ENCODE peak calls at places on chromosomes 16 and 17, in five cellular contexts. One of them, this sample, is unnamed.

GRCh38 chr17:74646231-74646630 is 22.7 kb upstream of the CD300E start:
- DNase-seq in CD4-positive, alpha-beta T cell: no peak
- DNase-seq in Peyer's patch: no peak
- DNase-seq in prostate gland: no peak
- DNase-seq in type B pancreatic cell: no peak
- DNase-seq in this sample: peak

GRCh38 chr16:82563401-82563800 is 63.4 kb upstream of the CDH13 start:
- DNase-seq in prostate gland: no peak
- DNase-seq in Peyer's patch: no peak
- DNase-seq in CD4-positive, alpha-beta T cell: no peak
- DNase-seq in type B pancreatic cell: no peak
- DNase-seq in this sample: no peak

GRCh38 chr16:10946308-10946707 is 1.9 kb downstream of the CLEC16A start:
- DNase-seq in prostate gland: no peak
- DNase-seq in CD4-positive, alpha-beta T cell: no peak
- DNase-seq in type B pancreatic cell: no peak
- DNase-seq in Peyer's patch: no peak
- DNase-seq in this sample: peak

GRCh38 chr16:61681124-61681523 is 355.1 kb downstream of the CDH8 start:
- DNase-seq in Peyer's patch: no peak
- DNase-seq in type B pancreatic cell: no peak
- DNase-seq in CD4-positive, alpha-beta T cell: no peak
- DNase-seq in prostate gland: no peak
- DNase-seq in this sample: no peak

GRCh38 chr16:89921131-89921698 is 1.9 kb upstream of the TUBB3 start:
- DNase-seq in type B pancreatic cell: no peak
- DNase-seq in prostate gland: no peak
- DNase-seq in CD4-positive, alpha-beta T cell: no peak
- DNase-seq in Peyer's patch: no peak
- DNase-seq in this sample: no peak

GRCh38 chr17:46782250-46782953 is 36.1 kb downstream of the WNT3 start:
- DNase-seq in prostate gland: no peak
- DNase-seq in CD4-positive, alpha-beta T cell: no peak
- DNase-seq in type B pancreatic cell: no peak
- DNase-seq in Peyer's patch: peak
- DNase-seq in this sample: no peak

GRCh38 chr16:78895661-78896060 is 704.9 kb downstream of the MAF start:
- DNase-seq in prostate gland: no peak
- DNase-seq in Peyer's patch: no peak
- DNase-seq in type B pancreatic cell: no peak
- DNase-seq in CD4-positive, alpha-beta T cell: no peak
- DNase-seq in this sample: no peak

GRCh38 chr17:42055496-42055895 is 5.1 kb upstream of the C17orf113 start:
- DNase-seq in type B pancreatic cell: no peak
- DNase-seq in prostate gland: no peak
- DNase-seq in CD4-positive, alpha-beta T cell: no peak
- DNase-seq in Peyer's patch: no peak
- DNase-seq in this sample: no peak

GRCh38 chr17:39605492-39606433 is 2.0 kb downstream of the NEUROD2 start:
- DNase-seq in CD4-positive, alpha-beta T cell: no peak
- DNase-seq in prostate gland: no peak
- DNase-seq in type B pancreatic cell: no peak
- DNase-seq in Peyer's patch: no peak
- DNase-seq in this sample: no peak

GRCh38 chr16:27773344-27773743 is 223.4 kb downstream of the KATNIP start:
- DNase-seq in Peyer's patch: no peak
- DNase-seq in CD4-positive, alpha-beta T cell: no peak
- DNase-seq in type B pancreatic cell: no peak
- DNase-seq in prostate gland: no peak
- DNase-seq in this sample: no peak

GRCh38 chr17:40553694-40554534 is 11.4 kb downstream of the CCR7 start:
- DNase-seq in Peyer's patch: peak
- DNase-seq in CD4-positive, alpha-beta T cell: no peak
- DNase-seq in type B pancreatic cell: peak
- DNase-seq in prostate gland: no peak
- DNase-seq in this sample: no peak

GRCh38 chr17:6853764-6854442 is 22.4 kb upstream of the TEKT1 start:
- DNase-seq in CD4-positive, alpha-beta T cell: no peak
- DNase-seq in prostate gland: no peak
- DNase-seq in Peyer's patch: no peak
- DNase-seq in type B pancreatic cell: no peak
- DNase-seq in this sample: peak

GRCh38 chr16:80203821-80204220 is 337.0 kb upstream of the DYNLRB2 start:
- DNase-seq in type B pancreatic cell: no peak
- DNase-seq in prostate gland: no peak
- DNase-seq in CD4-positive, alpha-beta T cell: no peak
- DNase-seq in Peyer's patch: no peak
- DNase-seq in this sample: peak

GRCh38 chr17:71286625-71287024 is 834.2 kb upstream of the SOX9 start:
- DNase-seq in CD4-positive, alpha-beta T cell: no peak
- DNase-seq in type B pancreatic cell: no peak
- DNase-seq in prostate gland: no peak
- DNase-seq in Peyer's patch: no peak
- DNase-seq in this sample: no peak

GRCh38 chr17:63833741-63834373 is 6.4 kb upstream of the FTSJ3 start:
- DNase-seq in Peyer's patch: no peak
- DNase-seq in type B pancreatic cell: no peak
- DNase-seq in CD4-positive, alpha-beta T cell: no peak
- DNase-seq in prostate gland: no peak
- DNase-seq in this sample: no peak

GRCh38 chr16:31414706-31415105 is 13.5 kb downstream of the COX6A2 start:
- DNase-seq in CD4-positive, alpha-beta T cell: no peak
- DNase-seq in Peyer's patch: peak
- DNase-seq in type B pancreatic cell: no peak
- DNase-seq in prostate gland: no peak
- DNase-seq in this sample: no peak

GRCh38 chr17:42518755-42519545 is 17.1 kb upstream of the NAGLU start:
- DNase-seq in type B pancreatic cell: no peak
- DNase-seq in Peyer's patch: peak
- DNase-seq in prostate gland: no peak
- DNase-seq in CD4-positive, alpha-beta T cell: no peak
- DNase-seq in this sample: no peak

GRCh38 chr17:63881935-63882601 is at the start of gene GH2:
- DNase-seq in prostate gland: peak
- DNase-seq in CD4-positive, alpha-beta T cell: peak
- DNase-seq in type B pancreatic cell: no peak
- DNase-seq in Peyer's patch: peak
- DNase-seq in this sample: peak

GRCh38 chr17:71168083-71168741 is 952.6 kb upstream of the SOX9 start:
- DNase-seq in Peyer's patch: no peak
- DNase-seq in type B pancreatic cell: no peak
- DNase-seq in prostate gland: no peak
- DNase-seq in CD4-positive, alpha-beta T cell: no peak
- DNase-seq in this sample: no peak

GRCh38 chr16:17578921-17579876 is 108.4 kb upstream of the XYLT1 start:
- DNase-seq in CD4-positive, alpha-beta T cell: peak
- DNase-seq in Peyer's patch: peak
- DNase-seq in prostate gland: peak
- DNase-seq in type B pancreatic cell: peak
- DNase-seq in this sample: no peak

GRCh38 chr16:53913920-53914319 is 210.0 kb downstream of the FTO start:
- DNase-seq in CD4-positive, alpha-beta T cell: no peak
- DNase-seq in type B pancreatic cell: no peak
- DNase-seq in prostate gland: no peak
- DNase-seq in Peyer's patch: no peak
- DNase-seq in this sample: no peak

GRCh38 chr17:9513266-9513665 is 62.4 kb downstream of the STX8 start:
- DNase-seq in Peyer's patch: no peak
- DNase-seq in prostate gland: no peak
- DNase-seq in type B pancreatic cell: no peak
- DNase-seq in CD4-positive, alpha-beta T cell: no peak
- DNase-seq in this sample: no peak

GRCh38 chr16:4309833-4310266 is 6.0 kb upstream of the GLIS2 start:
- DNase-seq in CD4-positive, alpha-beta T cell: peak
- DNase-seq in prostate gland: no peak
- DNase-seq in type B pancreatic cell: no peak
- DNase-seq in Peyer's patch: peak
- DNase-seq in this sample: no peak

GRCh38 chr16:11717811-11718210 is 24.8 kb downstream of the TXNDC11 start:
- DNase-seq in CD4-positive, alpha-beta T cell: no peak
- DNase-seq in prostate gland: no peak
- DNase-seq in type B pancreatic cell: no peak
- DNase-seq in Peyer's patch: no peak
- DNase-seq in this sample: no peak

GRCh38 chr17:42779942-42780815 is at the start of gene WNK4:
- DNase-seq in type B pancreatic cell: no peak
- DNase-seq in CD4-positive, alpha-beta T cell: no peak
- DNase-seq in prostate gland: peak
- DNase-seq in Peyer's patch: peak
- DNase-seq in this sample: no peak

GRCh38 chr16:11994187-11995119 is 17.9 kb downstream of the SNX29 start:
- DNase-seq in prostate gland: no peak
- DNase-seq in CD4-positive, alpha-beta T cell: no peak
- DNase-seq in Peyer's patch: peak
- DNase-seq in type B pancreatic cell: no peak
- DNase-seq in this sample: no peak

GRCh38 chr16:17367932-17368331 is 102.8 kb downstream of the XYLT1 start:
- DNase-seq in Peyer's patch: peak
- DNase-seq in CD4-positive, alpha-beta T cell: no peak
- DNase-seq in type B pancreatic cell: no peak
- DNase-seq in prostate gland: no peak
- DNase-seq in this sample: no peak

GRCh38 chr17:36731806-36732205 is 130.4 kb downstream of the MRM1 start:
- DNase-seq in CD4-positive, alpha-beta T cell: no peak
- DNase-seq in Peyer's patch: no peak
- DNase-seq in type B pancreatic cell: no peak
- DNase-seq in prostate gland: no peak
- DNase-seq in this sample: no peak

GRCh38 chr17:42202159-42202558 is 7.9 kb upstream of the GHDC start:
- DNase-seq in prostate gland: no peak
- DNase-seq in Peyer's patch: no peak
- DNase-seq in CD4-positive, alpha-beta T cell: no peak
- DNase-seq in type B pancreatic cell: no peak
- DNase-seq in this sample: no peak

GRCh38 chr17:273994-274832 is 78.4 kb downstream of the RPH3AL start:
- DNase-seq in CD4-positive, alpha-beta T cell: no peak
- DNase-seq in prostate gland: no peak
- DNase-seq in Peyer's patch: peak
- DNase-seq in type B pancreatic cell: peak
- DNase-seq in this sample: no peak

GRCh38 chr17:36629252-36629847 is 28.0 kb downstream of the MRM1 start:
- DNase-seq in Peyer's patch: peak
- DNase-seq in CD4-positive, alpha-beta T cell: peak
- DNase-seq in prostate gland: peak
- DNase-seq in type B pancreatic cell: peak
- DNase-seq in this sample: peak

GRCh38 chr17:17729620-17730249 is 48.5 kb downstream of the RAI1 start:
- DNase-seq in prostate gland: peak
- DNase-seq in type B pancreatic cell: no peak
- DNase-seq in Peyer's patch: peak
- DNase-seq in CD4-positive, alpha-beta T cell: peak
- DNase-seq in this sample: no peak
- TF ChIP-seq CTCF in prostate gland: peak
- TF ChIP-seq CTCF in type B pancreatic cell: peak
- TF ChIP-seq CTCF in Peyer's patch: peak
- TF ChIP-seq CTCF in CD4-positive, alpha-beta T cell: peak
- TF ChIP-seq CTCF in this sample: peak

DNA sequence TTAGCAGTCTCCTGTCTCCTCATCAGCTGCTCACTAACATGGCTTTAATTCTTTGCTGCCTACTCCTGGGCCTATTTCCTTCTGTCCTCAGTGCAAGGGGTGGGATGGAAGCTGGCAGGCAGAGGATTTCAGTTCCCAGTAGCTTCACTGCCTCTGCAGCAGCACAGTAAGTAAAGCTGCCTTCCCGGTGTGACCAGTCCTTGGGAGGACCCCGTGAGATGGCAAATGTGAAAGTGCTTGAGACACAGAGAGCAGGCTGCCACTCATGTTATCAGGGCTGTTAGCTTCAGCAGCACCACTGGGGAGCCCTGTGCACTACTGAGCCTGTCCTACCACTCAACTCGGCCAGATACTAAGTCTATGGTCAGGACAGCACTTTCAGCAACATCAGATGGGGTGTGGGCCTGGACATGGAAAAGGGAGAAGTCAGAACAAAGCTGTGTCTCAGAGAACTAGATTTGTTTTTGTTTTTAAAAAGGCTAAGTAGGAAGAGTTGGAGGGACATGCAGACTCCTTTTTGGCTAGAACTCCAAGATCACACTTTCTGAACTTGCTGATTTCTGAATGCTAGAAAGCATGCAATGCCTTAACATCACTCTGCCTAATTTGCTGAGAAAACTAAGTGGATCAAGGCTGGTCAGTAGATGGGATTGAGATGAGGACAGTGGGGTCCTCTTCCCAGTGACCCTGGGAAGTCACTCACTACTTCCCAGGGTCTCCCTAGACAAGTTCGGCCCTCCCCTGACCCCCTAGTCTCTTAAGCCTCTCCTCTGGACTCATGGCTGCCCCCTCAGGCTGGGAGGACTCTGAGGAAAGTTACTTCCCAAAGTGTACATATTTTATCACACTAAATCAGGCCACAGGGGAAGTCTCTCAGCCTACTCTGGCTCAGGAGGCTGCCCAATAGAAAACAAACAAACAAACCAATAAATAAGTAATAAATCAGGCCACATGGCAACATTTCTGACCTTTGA is 1.1 kb downstream of the ACSF2 start:
- DNase-seq in prostate gland: peak
- DNase-seq in Peyer's patch: peak
- DNase-seq in CD4-positive, alpha-beta T cell: no peak
- DNase-seq in type B pancreatic cell: no peak
- DNase-seq in this sample: no peak
- TF ChIP-seq CTCF in prostate gland: no peak
- TF ChIP-seq CTCF in Peyer's patch: no peak
- TF ChIP-seq CTCF in CD4-positive, alpha-beta T cell: no peak
- TF ChIP-seq CTCF in type B pancreatic cell: peak
- TF ChIP-seq CTCF in this sample: peak

GRCh38 chr17:45648642-45649041 is 135.5 kb upstream of the CRHR1 start:
- DNase-seq in Peyer's patch: no peak
- DNase-seq in type B pancreatic cell: no peak
- DNase-seq in prostate gland: no peak
- DNase-seq in CD4-positive, alpha-beta T cell: no peak
- DNase-seq in this sample: no peak
- TF ChIP-seq CTCF in Peyer's patch: no peak
- TF ChIP-seq CTCF in type B pancreatic cell: peak
- TF ChIP-seq CTCF in prostate gland: no peak
- TF ChIP-seq CTCF in CD4-positive, alpha-beta T cell: no peak
- TF ChIP-seq CTCF in this sample: peak

GRCh38 chr16:2511128-2511785 is 2.5 kb upstream of the ATP6V0C start:
- DNase-seq in Peyer's patch: peak
- DNase-seq in type B pancreatic cell: no peak
- DNase-seq in CD4-positive, alpha-beta T cell: no peak
- DNase-seq in prostate gland: no peak
- DNase-seq in this sample: no peak

GRCh38 chr16:2513405-2514332 is at the start of gene ATP6V0C:
- DNase-seq in type B pancreatic cell: peak
- DNase-seq in prostate gland: peak
- DNase-seq in Peyer's patch: peak
- DNase-seq in CD4-positive, alpha-beta T cell: peak
- DNase-seq in this sample: peak

GRCh38 chr16:2511996-2512919 is 1.5 kb upstream of the ATP6V0C start:
- DNase-seq in Peyer's patch: no peak
- DNase-seq in prostate gland: no peak
- DNase-seq in CD4-positive, alpha-beta T cell: no peak
- DNase-seq in type B pancreatic cell: no peak
- DNase-seq in this sample: no peak

GRCh38 chr16:2514333-2515179 is 804 bp downstream of the ATP6V0C start:
- DNase-seq in prostate gland: no peak
- DNase-seq in CD4-positive, alpha-beta T cell: no peak
- DNase-seq in Peyer's patch: peak
- DNase-seq in type B pancreatic cell: no peak
- DNase-seq in this sample: no peak

GRCh38 chr16:2512920-2513404 is 790 bp upstream of the ATP6V0C start:
- DNase-seq in Peyer's patch: peak
- DNase-seq in CD4-positive, alpha-beta T cell: no peak
- DNase-seq in prostate gland: no peak
- DNase-seq in type B pancreatic cell: no peak
- DNase-seq in this sample: no peak
- TF ChIP-seq CTCF in Peyer's patch: no peak
- TF ChIP-seq CTCF in CD4-positive, alpha-beta T cell: no peak
- TF ChIP-seq CTCF in prostate gland: no peak
- TF ChIP-seq CTCF in type B pancreatic cell: peak
- TF ChIP-seq CTCF in this sample: no peak

This sample was measured in foreskin keratinocyte.